ENCODE peak calls at places on chromosome 14, in seven cellular contexts. B is neuronal stem cell; T is adipocyte; O is NCI-H345; H is activated naive CD4-positive, alpha-beta T cell treated with anti-CD3 and anti-CD28 coated beads, Interleukin-2, amount 10 ng/mL, durations not matched to agents 7 days and 5 days; P is Peyer's patch; R is BE2C. X is an unnamed sample.
A peak's percentile ranks its signal among the peaks of the same experiment; 100 is the strongest.

GRCh38 chr14:104977008-104977680 is 1.0 kb downstream of the AHNAK2 start:
- DNase-seq in H (peak; percentile 19), O (no peak), P (no peak), R (peak; percentile 14), T (no peak), B (no peak), X (peak; percentile 23)

GRCh38 chr14:99354166-99354875 is 82.3 kb upstream of the BCL11B start:
- DNase-seq in H (no peak), O (no peak), P (no peak), T (no peak), B (no peak), R (no peak), X (no peak)

GRCh38 chr14:31410048-31410654 is 10.2 kb downstream of the HEATR5A start:
- DNase-seq in O (no peak), T (no peak), R (no peak), B (no peak), P (no peak), H (no peak), X (no peak)

GRCh38 chr14:53152627-53152908 is 555 bp downstream of the DDHD1 start:
- DNase-seq in H (no peak), P (no peak), T (no peak), O (no peak), B (no peak), R (no peak), X (no peak)

GRCh38 chr14:66383271-66383670 is 102.9 kb upstream of the CCDC196 start:
- DNase-seq in H (no peak), T (no peak), O (no peak), P (no peak), R (no peak), B (no peak), X (no peak)

GRCh38 chr14:33201116-33201515 is 262.4 kb downstream of the NPAS3 start:
- DNase-seq in O (no peak), P (no peak), R (no peak), T (no peak), B (no peak), H (no peak), X (peak; percentile 78)

GRCh38 chr14:36052063-36052462 is 124.5 kb downstream of the PTCSC3 start:
- DNase-seq in B (no peak), R (no peak), O (no peak), P (no peak), H (no peak), T (no peak), X (no peak)

GRCh38 chr14:61472801-61473376 is 151.5 kb downstream of the PRKCH start:
- DNase-seq in T (no peak), B (no peak), R (no peak), H (peak; percentile 84), O (no peak), P (peak; percentile 82), X (no peak)

GRCh38 chr14:100421756-100422470 is 98.8 kb downstream of the SLC25A47 start:
- DNase-seq in B (no peak), O (no peak), T (no peak), R (peak; percentile 72), H (no peak), P (peak; percentile 29), X (no peak)

GRCh38 chr14:100289916-100290606 is 16.2 kb downstream of the SLC25A29 start:
- DNase-seq in O (no peak), P (peak; percentile 40), B (no peak), H (no peak), T (no peak), R (peak; percentile 31), X (no peak)

GRCh38 chr14:91254456-91254855 is 10.0 kb upstream of the GPR68 start:
- DNase-seq in T (no peak), O (no peak), H (peak; percentile 69), P (peak; percentile 70), B (no peak), R (no peak), X (no peak)

GRCh38 chr14:76136476-76137160 is 15.1 kb upstream of the GPATCH2L start:
- DNase-seq in H (no peak), O (no peak), B (no peak), T (no peak), P (no peak), R (peak; percentile 22), X (no peak)

GRCh38 chr14:104405566-104406226 is 173.9 kb upstream of the C14orf180 start:
- DNase-seq in P (no peak), B (no peak), T (no peak), O (no peak), R (no peak), H (no peak), X (no peak)

GRCh38 chr14:61560323-61560722 is 135.0 kb upstream of the HIF1A start:
- DNase-seq in P (no peak), T (peak; percentile 62), R (no peak), B (no peak), H (no peak), O (no peak), X (peak; percentile 52)

GRCh38 chr14:91946313-91947195 is 940 bp downstream of the FBLN5 start:
- DNase-seq in O (no peak), P (no peak), H (no peak), B (no peak), R (no peak), T (peak; percentile 74), X (no peak)

GRCh38 chr14:89028462-89029134 is 204.1 kb downstream of the TTC8 start:
- DNase-seq in H (no peak), P (no peak), T (no peak), R (no peak), B (no peak), O (no peak), X (no peak)

GRCh38 chr14:28755198-28755794 is 11.3 kb upstream of the FOXG1 start:
- DNase-seq in B (no peak), H (no peak), R (no peak), T (no peak), O (no peak), P (no peak), X (no peak)

GRCh38 chr14:97410667-97411286 is 613.6 kb downstream of the VRK1 start:
- DNase-seq in O (no peak), T (no peak), H (no peak), P (no peak), B (no peak), R (no peak), X (peak; percentile 35)

GRCh38 chr14:103871596-103872480 is 24.5 kb upstream of the PPP1R13B start:
- DNase-seq in T (no peak), P (peak; percentile 90), B (peak; percentile 32), H (peak; percentile 82), R (no peak), O (no peak), X (no peak)

GRCh38 chr14:70257526-70257925 is 68.8 kb upstream of the SLC8A3 start:
- DNase-seq in H (peak; percentile 43), R (no peak), O (no peak), T (no peak), B (no peak), P (peak; percentile 51), X (peak; percentile 64)

GRCh38 chr14:71648725-71649124 is 283.5 kb upstream of the RGS6 start:
- DNase-seq in T (no peak), P (no peak), R (no peak), H (no peak), B (no peak), O (no peak), X (peak; percentile 76)

GRCh38 chr14:22418631-22419030 is 170.4 kb downstream of the DAD1 start:
- DNase-seq in T (no peak), H (no peak), P (no peak), R (no peak), O (no peak), B (no peak), X (no peak)

GRCh38 chr14:75711796-75712211 is 50.8 kb downstream of the TTLL5 start:
- DNase-seq in H (no peak), T (peak; percentile 87), R (no peak), P (no peak), O (no peak), B (peak; percentile 55), X (peak; percentile 96)

GRCh38 chr14:44567997-44568396 is 60.9 kb upstream of the FSCB start:
- DNase-seq in P (no peak), B (no peak), T (no peak), R (no peak), H (no peak), O (no peak), X (no peak)

GRCh38 chr14:94355191-94355794 is 32.2 kb upstream of the SERPINA6 start:
- DNase-seq in R (no peak), T (peak; percentile 75), B (peak; percentile 27), P (peak; percentile 59), O (no peak), H (no peak), X (peak; percentile 12)